ENCODE peak calls at places on chromosomes 11 and 22, in nine cellular contexts. R is IMR-90, D is psoas muscle, M is lower lobe of right lung, G is bronchial epithelial cell, F is NB4, X is endodermal cell, V is cardiac fibroblast, W is K562. B is an unnamed sample.

GRCh38 chr11:68002575-68002942 is 1.3 kb downstream of the UNC93B1 start:
- DNase-seq in D (peak), F (peak), X (no peak), V (no peak), W (no peak), M (peak), R (no peak), G (no peak), B (peak)

GRCh38 chr22:22026157-22026831 is 43.7 kb upstream of the TOP3B start:
- DNase-seq in G (no peak), X (no peak), W (peak), F (no peak), D (no peak), V (no peak), M (no peak), R (no peak), B (no peak)

GRCh38 chr11:76524919-76525318 is 80.1 kb downstream of the EMSY start:
- DNase-seq in M (no peak), V (peak), X (no peak), F (no peak), G (peak), R (peak), D (no peak), W (no peak), B (peak)

GRCh38 chr11:111476366-111476765 is 35.8 kb downstream of the BTG4 start:
- DNase-seq in R (peak), D (no peak), V (no peak), W (no peak), G (peak), F (no peak), X (no peak), M (no peak), B (peak)

GRCh38 chr22:37609240-37610152 is 862 bp downstream of the GGA1 start:
- DNase-seq in G (no peak), W (peak), X (no peak), R (no peak), V (no peak), F (peak), M (no peak), D (no peak), B (no peak)

GRCh38 chr11:3022300-3022967 is 30.3 kb upstream of the NAP1L4 start:
- DNase-seq in D (no peak), F (peak), M (no peak), W (no peak), V (peak), G (peak), R (peak), X (no peak), B (peak)

GRCh38 chr22:31526275-31526674 is 29.9 kb downstream of the SFI1 start:
- DNase-seq in X (no peak), D (no peak), R (no peak), G (no peak), F (no peak), M (no peak), V (no peak), W (no peak), B (no peak)

GRCh38 chr11:43825217-43825816 is 55.3 kb upstream of the ALKBH3 start:
- DNase-seq in R (peak), D (no peak), W (peak), V (peak), X (peak), M (no peak), G (peak), F (peak), B (peak)

GRCh38 chr11:109267293-109268095 is 154.5 kb upstream of the C11orf87 start:
- DNase-seq in X (no peak), M (no peak), V (no peak), R (no peak), G (peak), F (peak), D (no peak), W (no peak), B (no peak)

GRCh38 chr11:73342633-73343032 is 33.6 kb upstream of the RELT start:
- DNase-seq in M (no peak), V (no peak), F (no peak), X (no peak), G (no peak), D (no peak), R (no peak), W (no peak), B (no peak)
- TF ChIP-seq CTCF in M (no peak), V (no peak), F (no peak), X (peak), G (no peak), D (no peak), R (peak), W (no peak), B (no peak)

GRCh38 chr22:19873138-19873959 is 18.7 kb upstream of the GNB1L start:
- DNase-seq in G (no peak), D (no peak), X (peak), W (no peak), R (no peak), F (no peak), V (no peak), M (peak), B (no peak)
- H3K4me3 ChIP-seq in G (no peak), D (no peak), X (no peak), W (no peak), R (no peak), F (no peak), V (no peak), M (no peak), B (no peak)

DNA sequence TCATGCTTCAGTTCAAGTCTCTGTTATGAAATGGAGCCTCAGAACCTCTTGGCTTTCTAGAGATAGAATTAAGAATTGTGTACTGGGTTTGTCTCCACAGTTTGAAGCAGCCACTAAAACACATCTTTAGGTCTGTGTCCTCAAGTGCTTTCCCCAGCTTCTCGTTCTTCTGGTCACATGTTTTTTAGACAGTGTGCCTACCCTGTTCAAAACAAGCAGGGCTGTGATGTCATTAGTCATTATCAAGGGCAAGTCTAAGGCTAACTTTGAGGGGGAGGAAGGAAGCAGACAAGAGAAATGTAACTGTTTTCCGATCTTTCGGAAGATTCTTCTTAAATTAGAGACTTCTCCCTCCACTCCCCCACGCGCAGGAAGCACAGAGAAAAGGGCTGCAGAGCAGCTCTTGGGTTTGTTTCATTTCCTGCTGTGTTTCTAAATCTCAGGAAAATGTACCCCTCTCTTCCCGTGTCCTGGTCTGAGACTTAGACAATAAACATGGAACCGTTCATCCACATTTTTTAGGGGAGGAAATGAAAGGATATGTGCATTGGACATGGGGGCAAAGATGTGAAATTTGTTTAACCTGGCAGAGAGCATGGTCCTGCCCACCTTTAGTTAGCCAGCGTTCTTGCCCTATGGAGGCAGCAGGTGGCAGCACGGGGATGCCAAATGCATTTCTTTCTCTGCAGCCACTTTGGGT is 3.1 kb downstream of the AKIP1 start:
- DNase-seq in G (peak), W (peak), F (peak), V (peak), M (no peak), R (peak), D (no peak), X (peak), B (peak)
- TF ChIP-seq CTCF in G (peak), W (peak), F (peak), V (peak), M (peak), R (peak), D (peak), X (peak), B (peak)

GRCh38 chr22:42934338-42934737 is 77.3 kb upstream of the ARFGAP3 start:
- DNase-seq in M (no peak), F (no peak), V (no peak), D (no peak), X (peak), R (no peak), W (no peak), G (no peak), B (no peak)
- H3K4me3 ChIP-seq in M (no peak), F (no peak), V (no peak), D (no peak), X (no peak), R (no peak), W (no peak), G (no peak), B (no peak)

GRCh38 chr22:39529487-39529851 is 3.1 kb downstream of the RPS19BP1 start:
- DNase-seq in W (no peak), D (no peak), V (no peak), G (no peak), M (no peak), F (no peak), R (no peak), X (no peak), B (no peak)

GRCh38 chr22:39530136-39530535 is 2.4 kb downstream of the RPS19BP1 start:
- DNase-seq in G (no peak), W (no peak), R (no peak), V (no peak), X (no peak), D (no peak), M (peak), F (no peak), B (no peak)

GRCh38 chr22:39532215-39533071 is at the start of gene RPS19BP1:
- DNase-seq in W (peak), R (peak), X (peak), G (peak), D (peak), M (peak), V (peak), F (peak), B (peak)

GRCh38 chr22:39528681-39529486 is 3.7 kb downstream of the RPS19BP1 start:
- DNase-seq in W (peak), D (peak), M (peak), R (peak), V (peak), G (peak), X (peak), F (peak), B (peak)

DNA sequence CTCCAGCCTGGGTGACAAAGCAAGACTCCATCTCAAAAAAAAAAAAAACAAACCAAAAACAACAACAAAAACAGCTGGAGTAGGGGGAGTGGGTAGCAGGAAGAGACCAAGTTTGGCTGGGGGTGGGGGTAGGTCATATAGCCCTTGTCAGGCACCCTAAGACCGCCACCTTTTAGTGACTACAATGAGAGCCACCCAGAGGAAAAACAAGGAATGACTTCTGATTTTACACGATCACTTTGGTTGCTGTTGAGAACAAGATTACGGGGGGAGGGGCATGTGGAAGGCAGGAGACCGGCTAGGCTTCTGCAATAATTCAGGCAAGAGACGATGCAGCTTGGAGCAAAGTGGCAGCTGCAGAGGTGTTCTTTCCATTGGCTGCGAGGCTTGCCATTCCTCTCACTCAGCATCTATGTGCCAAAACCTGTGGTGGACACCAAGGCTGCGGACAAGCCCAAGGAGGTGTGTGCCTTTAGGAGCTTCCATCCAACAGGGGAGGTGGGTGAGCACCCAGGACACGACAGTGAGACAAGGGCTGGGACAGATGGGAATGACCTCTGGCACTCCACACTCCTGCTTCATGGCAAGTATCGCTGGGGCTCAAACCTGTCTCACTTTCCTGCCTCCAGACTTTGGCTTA is 1.7 kb downstream of the RPS19BP1 start:
- DNase-seq in G (peak), V (peak), F (peak), D (no peak), R (peak), W (peak), M (peak), X (peak), B (no peak)
- TF ChIP-seq CTCF in G (peak), V (peak), F (peak), D (no peak), R (peak), W (peak), M (no peak), X (peak), B (peak)

DNA sequence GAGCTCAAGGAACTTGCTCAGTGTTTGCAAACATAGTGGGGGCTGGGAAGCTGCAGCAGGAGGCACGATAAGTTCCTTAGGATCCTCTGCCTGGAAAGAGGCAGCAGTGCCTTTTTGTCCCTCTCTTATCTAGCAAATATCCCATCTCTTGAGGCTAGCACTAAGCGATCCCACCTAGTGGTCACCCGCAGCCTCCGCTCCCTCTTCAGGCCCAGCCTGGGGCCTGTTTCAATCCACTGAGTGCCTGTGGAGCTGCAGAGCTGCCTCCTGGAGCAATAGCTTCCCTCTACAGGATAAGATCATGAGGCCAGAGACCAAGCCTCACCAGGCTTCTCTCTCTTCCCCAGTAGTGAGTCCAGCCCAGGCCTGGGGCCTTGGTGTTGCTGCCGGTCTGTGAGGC is 65.8 kb downstream of the SLC22A12 start:
- DNase-seq in W (peak), G (no peak), R (no peak), F (peak), D (peak), X (peak), M (no peak), V (no peak), B (no peak)
- H3K4me3 ChIP-seq in W (no peak), G (no peak), R (no peak), F (no peak), D (no peak), X (no peak), M (no peak), V (no peak), B (no peak)

GRCh38 chr22:26672590-26673468 is 15.4 kb downstream of the MIAT start:
- DNase-seq in D (peak), F (peak), V (peak), W (peak), M (peak), R (peak), X (peak), G (peak), B (peak)
- TF ChIP-seq CTCF in D (peak), F (peak), V (peak), W (peak), M (peak), R (peak), X (peak), G (peak), B (peak)

B was measured in foreskin fibroblast.